ENCODE peak calls at places on chromosomes 12 and 14, in five cellular contexts. One of them, this sample, is unnamed. For H3K4me1, the result is how much of the 10 kb centered on the place peaks cover.

GRCh38 chr12:89690925-89691324 is 17.7 kb downstream of the ATP2B1 start:
- DNase-seq in colonic mucosa: no peak
- DNase-seq in SK-N-SH: no peak
- DNase-seq in MM.1S: no peak
- DNase-seq in fibroblast of lung: no peak
- DNase-seq in this sample: no peak

GRCh38 chr14:92956961-92957360 is 34.0 kb downstream of the CHGA start:
- DNase-seq in colonic mucosa: no peak
- DNase-seq in SK-N-SH: no peak
- DNase-seq in MM.1S: no peak
- DNase-seq in fibroblast of lung: no peak
- DNase-seq in this sample: no peak

GRCh38 chr12:119803391-119803791 is 73.7 kb downstream of the CIT start:
- DNase-seq in colonic mucosa: no peak
- DNase-seq in SK-N-SH: peak
- DNase-seq in MM.1S: no peak
- DNase-seq in fibroblast of lung: peak
- DNase-seq in this sample: peak

GRCh38 chr14:88919502-88919901 is 95.1 kb downstream of the TTC8 start:
- DNase-seq in colonic mucosa: peak
- DNase-seq in SK-N-SH: no peak
- DNase-seq in MM.1S: no peak
- DNase-seq in fibroblast of lung: no peak
- DNase-seq in this sample: no peak

GRCh38 chr12:45299132-45299692 is 83.3 kb downstream of the ANO6 start:
- DNase-seq in colonic mucosa: no peak
- DNase-seq in SK-N-SH: no peak
- DNase-seq in MM.1S: no peak
- DNase-seq in fibroblast of lung: peak
- DNase-seq in this sample: no peak

GRCh38 chr12:112239881-112240280 is 114.5 kb downstream of the TRAFD1 start:
- DNase-seq in colonic mucosa: no peak
- DNase-seq in SK-N-SH: no peak
- DNase-seq in MM.1S: no peak
- DNase-seq in fibroblast of lung: no peak
- DNase-seq in this sample: no peak

GRCh38 chr12:77377116-77377515 is 311.7 kb upstream of the E2F7 start:
- DNase-seq in colonic mucosa: no peak
- DNase-seq in SK-N-SH: no peak
- DNase-seq in MM.1S: no peak
- DNase-seq in fibroblast of lung: peak
- DNase-seq in this sample: no peak

GRCh38 chr14:96194657-96195431 is 9.8 kb upstream of the BDKRB2 start:
- DNase-seq in colonic mucosa: no peak
- DNase-seq in SK-N-SH: no peak
- DNase-seq in MM.1S: no peak
- DNase-seq in fibroblast of lung: peak
- DNase-seq in this sample: no peak

GRCh38 chr12:106914796-106915634 is 40.7 kb upstream of the TMEM263 start:
- DNase-seq in colonic mucosa: no peak
- DNase-seq in SK-N-SH: no peak
- DNase-seq in MM.1S: peak
- DNase-seq in fibroblast of lung: no peak
- DNase-seq in this sample: no peak

GRCh38 chr12:34547276-34547675 is 525.0 kb downstream of the ALG10 start:
- DNase-seq in colonic mucosa: no peak
- DNase-seq in SK-N-SH: no peak
- DNase-seq in MM.1S: no peak
- DNase-seq in fibroblast of lung: no peak
- DNase-seq in this sample: no peak

GRCh38 chr12:14892726-14893442 is 7.2 kb upstream of the MGP start:
- DNase-seq in colonic mucosa: no peak
- DNase-seq in SK-N-SH: no peak
- DNase-seq in MM.1S: no peak
- DNase-seq in fibroblast of lung: no peak
- DNase-seq in this sample: no peak

GRCh38 chr12:91432079-91432478 is 249.5 kb upstream of the DCN start:
- DNase-seq in colonic mucosa: no peak
- DNase-seq in SK-N-SH: no peak
- DNase-seq in MM.1S: no peak
- DNase-seq in fibroblast of lung: peak
- DNase-seq in this sample: no peak

GRCh38 chr12:78929075-78929418 is 64.5 kb downstream of the SYT1 start:
- DNase-seq in colonic mucosa: no peak
- DNase-seq in SK-N-SH: no peak
- DNase-seq in MM.1S: no peak
- DNase-seq in fibroblast of lung: peak
- DNase-seq in this sample: no peak

GRCh38 chr12:53710098-53710497 is 17.2 kb downstream of the CALCOCO1 start:
- DNase-seq in colonic mucosa: no peak
- DNase-seq in SK-N-SH: no peak
- DNase-seq in MM.1S: no peak
- DNase-seq in fibroblast of lung: no peak
- DNase-seq in this sample: no peak

GRCh38 chr12:62764251-62764650 is 170.7 kb downstream of the PPM1H start:
- DNase-seq in colonic mucosa: no peak
- DNase-seq in SK-N-SH: no peak
- DNase-seq in MM.1S: no peak
- DNase-seq in fibroblast of lung: no peak
- DNase-seq in this sample: no peak

GRCh38 chr14:75176142-75176820 is at the start of gene TMED10:
- DNase-seq in colonic mucosa: peak
- DNase-seq in SK-N-SH: peak
- DNase-seq in MM.1S: peak
- DNase-seq in fibroblast of lung: peak
- DNase-seq in this sample: peak

GRCh38 chr12:53061404-53062010 is 11.6 kb downstream of the TNS2 start:
- DNase-seq in colonic mucosa: peak
- DNase-seq in SK-N-SH: no peak
- DNase-seq in MM.1S: no peak
- DNase-seq in fibroblast of lung: no peak
- DNase-seq in this sample: peak

GRCh38 chr12:57836442-57837375 is 9.8 kb downstream of the CTDSP2 start:
- DNase-seq in colonic mucosa: peak
- DNase-seq in SK-N-SH: no peak
- DNase-seq in MM.1S: peak
- DNase-seq in fibroblast of lung: peak
- DNase-seq in this sample: peak
- H3K9ac ChIP-seq in colonic mucosa: peak
- H3K9ac ChIP-seq in SK-N-SH: peak
- H3K9ac ChIP-seq in MM.1S: peak
- H3K9ac ChIP-seq in fibroblast of lung: peak
- H3K9ac ChIP-seq in this sample: no peak

DNA sequence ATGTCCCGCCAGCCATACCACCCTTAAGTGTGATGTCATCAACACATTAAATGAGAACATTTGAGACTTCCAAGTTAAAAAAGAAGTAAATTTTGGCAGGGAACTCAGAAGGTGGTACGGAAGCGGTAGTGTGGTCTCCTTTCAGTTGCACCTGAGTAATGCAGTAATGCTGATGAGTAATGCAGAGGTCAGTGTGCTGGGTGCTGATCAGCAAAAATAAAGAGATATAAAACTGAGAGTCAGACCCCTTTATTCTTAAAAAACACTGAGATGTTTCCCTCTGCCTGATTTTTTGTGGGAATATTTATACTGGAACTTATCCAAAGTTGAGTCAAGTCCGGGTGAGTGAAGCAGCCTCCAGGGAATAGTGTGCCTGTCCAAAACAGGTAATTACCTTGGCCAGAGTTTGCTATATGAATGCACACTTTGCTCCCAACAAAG is 370.6 kb upstream of the PRICKLE1 start:
- DNase-seq in colonic mucosa: no peak
- DNase-seq in SK-N-SH: no peak
- DNase-seq in MM.1S: no peak
- DNase-seq in fibroblast of lung: peak
- DNase-seq in this sample: no peak
- H3K27ac ChIP-seq in colonic mucosa: no peak
- H3K27ac ChIP-seq in SK-N-SH: no peak
- H3K27ac ChIP-seq in MM.1S: no peak
- H3K27ac ChIP-seq in fibroblast of lung: no peak
- H3K27ac ChIP-seq in this sample: no peak

GRCh38 chr12:25397001-25397400 is 146.3 kb upstream of the KRAS start:
- DNase-seq in colonic mucosa: no peak
- DNase-seq in SK-N-SH: no peak
- DNase-seq in MM.1S: no peak
- DNase-seq in fibroblast of lung: no peak
- DNase-seq in this sample: peak

GRCh38 chr12:25394025-25394424 is 143.3 kb upstream of the KRAS start:
- DNase-seq in colonic mucosa: no peak
- DNase-seq in SK-N-SH: no peak
- DNase-seq in MM.1S: no peak
- DNase-seq in fibroblast of lung: no peak
- DNase-seq in this sample: no peak

DNA sequence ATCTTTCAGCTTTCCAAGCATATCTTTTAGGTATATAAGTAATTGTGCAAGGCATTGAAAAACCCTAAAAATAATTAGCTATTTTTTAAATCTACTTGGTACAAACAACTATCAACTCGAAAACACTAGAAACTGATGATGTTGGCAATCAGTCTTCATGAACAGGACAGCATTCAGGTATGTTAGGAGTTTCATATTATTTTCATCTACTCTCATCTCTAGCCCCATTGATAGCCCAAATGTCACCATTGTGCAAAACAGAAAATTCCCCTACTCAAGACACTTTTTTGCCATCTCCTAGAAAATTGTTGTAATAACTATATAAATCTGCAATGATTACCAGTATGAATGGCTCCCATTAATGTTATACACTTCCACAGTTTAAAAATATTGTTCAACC is 144.5 kb upstream of the KRAS start:
- DNase-seq in colonic mucosa: no peak
- DNase-seq in SK-N-SH: no peak
- DNase-seq in MM.1S: no peak
- DNase-seq in fibroblast of lung: no peak
- DNase-seq in this sample: no peak
- H3K4me1 ChIP-seq in colonic mucosa: under half
- H3K4me1 ChIP-seq in SK-N-SH: under half
- H3K4me1 ChIP-seq in MM.1S: under half
- H3K4me1 ChIP-seq in fibroblast of lung: under half
- H3K4me1 ChIP-seq in this sample: under half

GRCh38 chr12:99063182-99063581 is 418.1 kb downstream of the APAF1 start:
- DNase-seq in colonic mucosa: no peak
- DNase-seq in SK-N-SH: no peak
- DNase-seq in MM.1S: no peak
- DNase-seq in fibroblast of lung: no peak
- DNase-seq in this sample: no peak
- H3K9ac ChIP-seq in colonic mucosa: no peak
- H3K9ac ChIP-seq in SK-N-SH: no peak
- H3K9ac ChIP-seq in MM.1S: no peak
- H3K9ac ChIP-seq in fibroblast of lung: no peak
- H3K9ac ChIP-seq in this sample: no peak

GRCh38 chr12:92486443-92487137 is 216.2 kb upstream of the PLEKHG7 start:
- DNase-seq in colonic mucosa: no peak
- DNase-seq in SK-N-SH: no peak
- DNase-seq in MM.1S: no peak
- DNase-seq in fibroblast of lung: no peak
- DNase-seq in this sample: no peak
- H3K27ac ChIP-seq in colonic mucosa: no peak
- H3K27ac ChIP-seq in SK-N-SH: no peak
- H3K27ac ChIP-seq in MM.1S: no peak
- H3K27ac ChIP-seq in fibroblast of lung: no peak
- H3K27ac ChIP-seq in this sample: no peak

DNA sequence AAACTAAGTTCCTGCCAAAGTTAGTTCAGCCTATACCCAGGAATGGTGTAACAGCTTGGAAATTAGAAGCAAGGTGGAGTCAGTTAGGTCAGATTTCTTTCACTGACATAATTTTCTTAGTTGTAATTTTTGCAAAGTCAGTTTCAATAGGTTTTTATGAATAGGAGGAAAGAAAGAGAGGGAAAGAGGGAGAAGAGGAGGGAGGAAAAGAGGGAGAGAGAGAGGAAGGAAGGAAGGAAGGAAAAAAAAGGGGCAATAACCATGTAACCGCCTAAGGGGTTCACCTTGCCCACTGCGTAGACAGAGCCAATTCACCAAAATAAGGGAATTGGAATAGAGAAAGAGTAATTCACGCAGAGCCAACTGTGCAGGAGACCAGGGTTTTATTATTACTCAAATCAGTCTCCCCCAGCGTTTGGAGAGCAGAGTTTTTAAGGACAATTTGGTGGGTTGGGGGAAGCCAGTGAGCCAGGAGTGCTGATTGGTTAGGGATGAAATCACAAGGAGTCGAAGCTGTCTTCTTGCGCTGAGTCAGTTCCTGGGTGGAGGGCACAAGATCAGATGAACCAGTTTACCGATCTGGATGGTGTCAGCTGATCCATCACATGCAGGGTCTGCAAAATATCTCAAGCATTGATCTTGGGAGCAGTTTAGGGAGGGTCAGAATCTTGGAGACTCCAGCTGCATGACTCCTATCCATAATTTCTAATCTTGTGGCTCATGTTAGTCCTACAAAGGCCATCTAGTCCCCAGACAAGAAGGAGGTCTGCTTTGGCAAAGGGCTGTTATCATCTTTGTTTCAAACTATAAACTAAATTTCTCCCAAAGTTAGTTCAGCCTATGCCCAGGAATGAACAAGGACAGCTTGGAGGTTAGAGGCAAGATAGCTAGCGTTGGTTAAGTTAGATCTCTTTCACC is 126.0 kb upstream of the AMIGO2 start:
- DNase-seq in colonic mucosa: no peak
- DNase-seq in SK-N-SH: no peak
- DNase-seq in MM.1S: no peak
- DNase-seq in fibroblast of lung: no peak
- DNase-seq in this sample: no peak
- H3K4me1 ChIP-seq in colonic mucosa: under half
- H3K4me1 ChIP-seq in SK-N-SH: under half
- H3K4me1 ChIP-seq in MM.1S: under half
- H3K4me1 ChIP-seq in fibroblast of lung: under half
- H3K4me1 ChIP-seq in this sample: under half

GRCh38 chr12:75528692-75529091 is 17.3 kb upstream of the KRR1 start:
- DNase-seq in colonic mucosa: no peak
- DNase-seq in SK-N-SH: no peak
- DNase-seq in MM.1S: no peak
- DNase-seq in fibroblast of lung: no peak
- DNase-seq in this sample: no peak

GRCh38 chr12:75528272-75528671 is 16.9 kb upstream of the KRR1 start:
- DNase-seq in colonic mucosa: no peak
- DNase-seq in SK-N-SH: no peak
- DNase-seq in MM.1S: no peak
- DNase-seq in fibroblast of lung: no peak
- DNase-seq in this sample: no peak

GRCh38 chr12:75529826-75530225 is 18.4 kb upstream of the KRR1 start:
- DNase-seq in colonic mucosa: no peak
- DNase-seq in SK-N-SH: no peak
- DNase-seq in MM.1S: no peak
- DNase-seq in fibroblast of lung: no peak
- DNase-seq in this sample: no peak

GRCh38 chr12:75525263-75525662 is 13.9 kb upstream of the KRR1 start:
- DNase-seq in colonic mucosa: no peak
- DNase-seq in SK-N-SH: no peak
- DNase-seq in MM.1S: no peak
- DNase-seq in fibroblast of lung: no peak
- DNase-seq in this sample: no peak

GRCh38 chr12:75526655-75527511 is 15.5 kb upstream of the KRR1 start:
- DNase-seq in colonic mucosa: no peak
- DNase-seq in SK-N-SH: peak
- DNase-seq in MM.1S: peak
- DNase-seq in fibroblast of lung: peak
- DNase-seq in this sample: peak
- H3K9ac ChIP-seq in colonic mucosa: no peak
- H3K9ac ChIP-seq in SK-N-SH: no peak
- H3K9ac ChIP-seq in MM.1S: no peak
- H3K9ac ChIP-seq in fibroblast of lung: no peak
- H3K9ac ChIP-seq in this sample: no peak

GRCh38 chr12:124664395-124665111 is 97.1 kb upstream of the NCOR2 start:
- DNase-seq in colonic mucosa: no peak
- DNase-seq in SK-N-SH: no peak
- DNase-seq in MM.1S: no peak
- DNase-seq in fibroblast of lung: peak
- DNase-seq in this sample: no peak
- H3K27ac ChIP-seq in colonic mucosa: no peak
- H3K27ac ChIP-seq in SK-N-SH: no peak
- H3K27ac ChIP-seq in MM.1S: no peak
- H3K27ac ChIP-seq in fibroblast of lung: no peak
- H3K27ac ChIP-seq in this sample: no peak

This sample was measured in endodermal cell.